ENCODE peak calls at places on chromosomes 5 and 9, in six cellular contexts. W, J, L, N, R and K are unnamed samples.

GRCh38 chr5:149152317-149152746 is 11.0 kb downstream of the ABLIM3 start:
- DNase-seq in W (no peak), J (peak; percentile 82), L (peak; percentile 62), N (no peak), R (no peak), K (no peak)

GRCh38 chr5:1665231-1665630 is 134.4 kb downstream of the MRPL36 start:
- DNase-seq in W (no peak), J (no peak), L (no peak), N (peak; percentile 12), R (no peak), K (no peak)

GRCh38 chr5:139473105-139473504 is 2.3 kb downstream of the SMIM33 start:
- DNase-seq in W (no peak), J (no peak), L (no peak), N (no peak), R (no peak), K (peak; percentile 33)

GRCh38 chr9:33246269-33246860 is 6.4 kb downstream of the SPINK4 start:
- DNase-seq in W (no peak), J (no peak), L (no peak), N (no peak), R (no peak), K (no peak)

GRCh38 chr5:72841756-72842535 is 25.5 kb downstream of the TNPO1 start:
- DNase-seq in W (no peak), J (no peak), L (peak; percentile 21), N (no peak), R (no peak), K (no peak)

GRCh38 chr9:16191691-16192402 is 639.0 kb downstream of the CCDC171 start:
- DNase-seq in W (peak; percentile 78), J (peak; percentile 72), L (peak; percentile 74), N (peak; percentile 77), R (peak; percentile 55), K (peak; percentile 85)

GRCh38 chr9:96130970-96131369 is 171.0 kb downstream of the HSD17B3 start:
- DNase-seq in W (no peak), J (no peak), L (no peak), N (no peak), R (no peak), K (no peak)

GRCh38 chr5:6274846-6275543 is 103.4 kb downstream of the MED10 start:
- DNase-seq in W (no peak), J (no peak), L (no peak), N (no peak), R (no peak), K (no peak)

GRCh38 chr9:68552700-68553099 is 12.0 kb upstream of the TMEM252 start:
- DNase-seq in W (no peak), J (peak; percentile 0), L (peak; percentile 78), N (no peak), R (no peak), K (no peak)

GRCh38 chr9:124414612-124415011 is 630 bp downstream of the PSMB7 start:
- DNase-seq in W (no peak), J (no peak), L (no peak), N (no peak), R (no peak), K (no peak)

GRCh38 chr9:95626885-95627558 is 110.3 kb upstream of the PTCH1 start:
- DNase-seq in W (peak; percentile 49), J (no peak), L (no peak), N (no peak), R (peak; percentile 19), K (no peak)

GRCh38 chr5:12876541-12877298 is 972.5 kb upstream of the CTNND2 start:
- DNase-seq in W (no peak), J (no peak), L (no peak), N (no peak), R (no peak), K (no peak)

GRCh38 chr5:13567819-13568218 is 376.7 kb downstream of the DNAH5 start:
- DNase-seq in W (no peak), J (peak; percentile 17), L (peak; percentile 98), N (no peak), R (no peak), K (no peak)

GRCh38 chr5:96433066-96433447 is at the start of gene PCSK1:
- DNase-seq in W (no peak), J (no peak), L (no peak), N (peak; percentile 44), R (no peak), K (peak; percentile 15)

GRCh38 chr9:125484632-125485282 is 222.3 kb downstream of the MAPKAP1 start:
- DNase-seq in W (no peak), J (peak; percentile 69), L (no peak), N (no peak), R (no peak), K (no peak)

GRCh38 chr5:133754575-133755169 is 142.3 kb upstream of the FSTL4 start:
- DNase-seq in W (peak; percentile 17), J (peak; percentile 6), L (peak; percentile 36), N (no peak), R (peak; percentile 39), K (peak; percentile 60)

GRCh38 chr9:122904466-122904822 is 715 bp downstream of the RC3H2 start:
- DNase-seq in W (peak; percentile 31), J (peak; percentile 10), L (peak; percentile 18), N (peak; percentile 63), R (peak; percentile 17), K (peak; percentile 58)

GRCh38 chr9:105457560-105458294 is 9.9 kb downstream of the FSD1L start:
- DNase-seq in W (no peak), J (no peak), L (no peak), N (no peak), R (peak; percentile 88), K (no peak)

GRCh38 chr9:113578877-113579269 is 115.3 kb downstream of the RGS3 start:
- DNase-seq in W (peak; percentile 80), J (peak; percentile 94), L (peak; percentile 91), N (peak; percentile 60), R (no peak), K (no peak)

GRCh38 chr9:92097997-92098482 is 17.2 kb downstream of the SPTLC1 start:
- DNase-seq in W (peak; percentile 93), J (peak; percentile 15), L (no peak), N (no peak), R (peak; percentile 79), K (peak; percentile 84)

GRCh38 chr5:135221696-135222095 is 177.3 kb downstream of the MACROH2A1 start:
- DNase-seq in W (no peak), J (no peak), L (no peak), N (no peak), R (no peak), K (no peak)

GRCh38 chr5:107331312-107331711 is 339.4 kb downstream of the EFNA5 start:
- DNase-seq in W (no peak), J (no peak), L (no peak), N (no peak), R (no peak), K (no peak)

GRCh38 chr9:3035594-3036389 is 191.9 kb upstream of the PUM3 start:
- DNase-seq in W (no peak), J (no peak), L (no peak), N (no peak), R (no peak), K (no peak)

GRCh38 chr5:14156611-14157493 is 13.7 kb downstream of the TRIO start:
- DNase-seq in W (no peak), J (peak; percentile 91), L (peak; percentile 98), N (peak; percentile 45), R (no peak), K (no peak)

GRCh38 chr5:103434057-103434456 is 128.5 kb downstream of the NUDT12 start:
- DNase-seq in W (no peak), J (no peak), L (no peak), N (no peak), R (no peak), K (no peak)

GRCh38 chr5:96825243-96825642 is 17.5 kb upstream of the ERAP1 start:
- DNase-seq in W (no peak), J (no peak), L (no peak), N (no peak), R (no peak), K (no peak)

GRCh38 chr9:130327070-130327780 is 61.7 kb downstream of the HMCN2 start:
- DNase-seq in W (no peak), J (no peak), L (no peak), N (peak; percentile 82), R (no peak), K (peak; percentile 60)
- TF ChIP-seq CTCF in W (peak; percentile 32), J (peak; percentile 23), L (peak; percentile 39), N (peak; percentile 38), R (no peak), K (peak; percentile 48)

DNA sequence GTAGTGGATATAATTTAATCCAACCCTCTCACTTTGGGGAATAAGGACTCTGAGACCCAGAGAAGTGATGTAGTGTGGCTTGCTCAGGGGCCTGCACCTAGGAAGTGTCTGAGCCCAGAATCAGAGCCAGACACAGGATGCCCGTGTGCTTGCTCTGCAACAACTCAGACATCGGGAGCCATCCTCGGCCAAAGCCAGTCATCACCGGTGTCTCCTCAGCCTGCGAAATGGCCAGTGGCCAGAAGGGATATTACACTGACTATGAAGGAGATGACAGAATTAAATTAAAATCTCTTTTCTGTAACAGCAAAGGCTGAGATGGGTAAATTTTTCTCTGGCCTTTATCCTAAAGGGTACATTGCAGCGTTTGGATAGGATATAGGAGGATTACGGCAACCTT is 102.9 kb downstream of the MARCHF11 start:
- DNase-seq in W (no peak), J (no peak), L (no peak), N (peak; percentile 46), R (no peak), K (no peak)
- TF ChIP-seq CTCF in W (no peak), J (no peak), L (no peak), N (no peak), R (no peak), K (no peak)

GRCh38 chr9:137115394-137116026 is 977 bp upstream of the DPP7 start:
- DNase-seq in W (no peak), J (no peak), L (no peak), N (peak; percentile 41), R (no peak), K (no peak)
- TF ChIP-seq CTCF in W (no peak), J (no peak), L (no peak), N (no peak), R (no peak), K (no peak)

GRCh38 chr5:90866333-90866732 is 307.7 kb downstream of the ADGRV1 start:
- DNase-seq in W (no peak), J (no peak), L (peak; percentile 65), N (peak; percentile 48), R (no peak), K (no peak)

GRCh38 chr5:90866915-90867715 is 308.5 kb downstream of the ADGRV1 start:
- DNase-seq in W (no peak), J (peak; percentile 33), L (no peak), N (no peak), R (no peak), K (no peak)

GRCh38 chr5:90865194-90865593 is 306.6 kb downstream of the ADGRV1 start:
- DNase-seq in W (no peak), J (no peak), L (no peak), N (no peak), R (no peak), K (no peak)

DNA sequence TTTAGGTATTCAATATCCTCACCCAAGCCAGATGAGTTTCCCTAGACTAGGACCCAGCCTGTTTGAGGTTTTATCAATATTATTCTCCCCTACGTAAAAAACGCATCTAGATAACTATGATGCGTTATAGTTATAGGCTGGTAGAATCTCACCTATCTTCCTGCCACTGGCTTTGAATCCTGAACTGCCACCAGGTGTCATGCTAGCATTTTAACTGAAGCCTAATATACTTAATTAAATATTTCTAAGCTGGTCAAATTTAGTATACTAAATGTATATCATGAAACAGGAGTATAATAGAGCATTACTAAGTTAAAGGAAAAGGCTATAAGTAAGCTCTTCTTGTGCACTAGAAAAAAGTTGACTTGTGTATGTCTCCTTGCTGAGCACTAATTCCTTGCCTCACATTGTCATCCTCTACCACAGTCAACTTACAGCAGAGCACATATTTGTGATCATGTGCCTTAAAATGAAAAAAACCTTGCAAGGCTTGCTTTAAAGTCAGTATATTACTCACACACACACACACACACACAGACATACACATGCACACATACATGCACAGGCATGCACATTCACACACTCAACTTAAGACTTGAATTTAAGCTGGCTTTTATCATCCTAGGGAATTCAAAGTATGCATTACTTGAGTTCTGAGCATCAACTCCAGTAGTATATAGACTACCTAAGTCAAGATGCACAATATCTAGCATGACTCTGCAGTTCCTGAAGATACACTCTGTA is 303.4 kb downstream of the ADGRV1 start:
- DNase-seq in W (no peak), J (no peak), L (no peak), N (no peak), R (no peak), K (no peak)
- TF ChIP-seq CTCF in W (no peak), J (no peak), L (peak; percentile 42), N (peak; percentile 7), R (no peak), K (no peak)